ENCODE peak calls at places on chromosomes 3 and 15, in nine cellular contexts. I, U, P, X, B, L, H, O and W are unnamed samples.

GRCh38 chr15:70505411-70505919 is 257.9 kb downstream of the UACA start:
- DNase-seq in I (peak; percentile 82), U (no peak), P (no peak), X (peak; percentile 65), B (peak; percentile 75), L (no peak), H (no peak), O (no peak), W (peak; percentile 91)

GRCh38 chr3:129025108-129025507 is 24.0 kb downstream of the EFCC1 start:
- DNase-seq in I (no peak), U (no peak), P (no peak), X (no peak), B (no peak), L (peak; percentile 51), H (no peak), O (no peak), W (no peak)

GRCh38 chr15:71575474-71576045 is 234.8 kb upstream of the NR2E3 start:
- DNase-seq in I (no peak), U (no peak), P (no peak), X (no peak), B (no peak), L (no peak), H (no peak), O (no peak), W (no peak)

GRCh38 chr3:190048831-190049541 is 71.7 kb downstream of the P3H2 start:
- DNase-seq in I (peak; percentile 75), U (no peak), P (peak; percentile 23), X (no peak), B (no peak), L (no peak), H (no peak), O (peak; percentile 24), W (peak; percentile 37)

GRCh38 chr3:72082776-72083477 is 298.0 kb upstream of the PROK2 start:
- DNase-seq in I (no peak), U (no peak), P (no peak), X (no peak), B (no peak), L (no peak), H (no peak), O (no peak), W (no peak)

GRCh38 chr3:195543642-195544536 is 764 bp upstream of the PPP1R2 start:
- DNase-seq in I (no peak), U (peak; percentile 23), P (no peak), X (no peak), B (no peak), L (peak; percentile 73), H (peak; percentile 47), O (no peak), W (no peak)

GRCh38 chr3:197837282-197837681 is 46.2 kb downstream of the LRCH3 start:
- DNase-seq in I (no peak), U (no peak), P (no peak), X (no peak), B (no peak), L (no peak), H (no peak), O (no peak), W (no peak)

GRCh38 chr3:179073816-179074215 is 2.2 kb upstream of the ZMAT3 start:
- DNase-seq in I (no peak), U (no peak), P (no peak), X (no peak), B (no peak), L (no peak), H (no peak), O (no peak), W (no peak)

GRCh38 chr15:32683906-32684584 is 33.8 kb upstream of the GREM1 start:
- DNase-seq in I (peak; percentile 87), U (peak; percentile 13), P (peak; percentile 50), X (peak; percentile 43), B (no peak), L (no peak), H (no peak), O (no peak), W (peak; percentile 80)

GRCh38 chr3:153138267-153139210 is 23.5 kb upstream of the RAP2B start:
- DNase-seq in I (peak; percentile 86), U (peak; percentile 19), P (peak; percentile 71), X (peak; percentile 2), B (peak; percentile 90), L (peak; percentile 77), H (peak; percentile 57), O (no peak), W (peak; percentile 84)

GRCh38 chr3:14201881-14202684 is 23.5 kb downstream of the LSM3 start:
- DNase-seq in I (no peak), U (no peak), P (no peak), X (no peak), B (no peak), L (no peak), H (no peak), O (no peak), W (no peak)

GRCh38 chr15:69459063-69459462 is 6.4 kb downstream of the RPLP1 start:
- DNase-seq in I (no peak), U (no peak), P (no peak), X (no peak), B (no peak), L (no peak), H (no peak), O (no peak), W (no peak)

GRCh38 chr3:128346562-128346961 is 120.1 kb downstream of the DNAJB8 start:
- DNase-seq in I (no peak), U (no peak), P (no peak), X (no peak), B (no peak), L (no peak), H (no peak), O (no peak), W (no peak)

GRCh38 chr3:187999821-188000220 is 154.1 kb upstream of the LPP start:
- DNase-seq in I (no peak), U (no peak), P (no peak), X (no peak), B (no peak), L (no peak), H (no peak), O (no peak), W (no peak)

GRCh38 chr3:20185733-20186599 is at the start of gene SGO1:
- DNase-seq in I (peak; percentile 99), U (peak; percentile 99), P (peak; percentile 99), X (peak; percentile 99), B (peak; percentile 95), L (peak; percentile 100), H (peak; percentile 100), O (peak; percentile 99), W (peak; percentile 94)

GRCh38 chr3:182258538-182259177 is 534.6 kb upstream of the ATP11B start:
- DNase-seq in I (no peak), U (no peak), P (no peak), X (no peak), B (peak; percentile 31), L (no peak), H (no peak), O (no peak), W (peak; percentile 38)

GRCh38 chr15:56969265-56969895 is 50.9 kb downstream of the TCF12 start:
- DNase-seq in I (no peak), U (no peak), P (no peak), X (no peak), B (no peak), L (no peak), H (no peak), O (no peak), W (peak; percentile 12)

GRCh38 chr3:57974796-57975388 is 33.3 kb upstream of the FLNB start:
- DNase-seq in I (peak; percentile 97), U (no peak), P (no peak), X (no peak), B (peak; percentile 83), L (no peak), H (no peak), O (no peak), W (peak; percentile 76)

GRCh38 chr3:193883551-193883950 is 252.4 kb upstream of the HES1 start:
- DNase-seq in I (no peak), U (no peak), P (no peak), X (no peak), B (no peak), L (no peak), H (no peak), O (no peak), W (no peak)

DNA sequence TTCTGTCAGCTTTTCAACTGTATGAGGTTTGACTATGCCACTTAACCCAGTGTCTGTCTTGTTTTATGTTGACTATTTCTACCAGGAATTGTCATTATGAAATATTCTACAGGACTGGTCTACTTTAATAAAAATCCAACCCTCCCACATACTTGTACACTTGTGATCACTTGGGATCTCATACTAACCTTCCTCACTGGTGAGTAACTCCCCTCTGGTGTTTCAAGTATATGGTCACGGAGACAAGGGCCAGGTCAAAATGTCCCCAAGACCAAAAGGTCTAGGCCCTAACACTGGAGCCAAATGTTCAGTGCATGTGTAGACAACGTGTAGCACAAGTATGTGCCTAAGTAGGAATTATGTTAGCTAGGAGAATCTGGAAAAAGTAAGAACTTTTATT is 122.7 kb upstream of the TJP1 start:
- DNase-seq in I (no peak), U (no peak), P (no peak), X (no peak), B (no peak), L (no peak), H (no peak), O (no peak), W (no peak)
- H3K27ac ChIP-seq in I (no peak overlapping the region), U (no peak overlapping the region), P (no peak overlapping the region), X (no peak overlapping the region), B (no peak overlapping the region), L (no peak overlapping the region), H (no peak overlapping the region), O (no peak overlapping the region), W (no peak overlapping the region)

GRCh38 chr3:177551431-177551836 is 354.2 kb upstream of the TBL1XR1 start:
- DNase-seq in I (no peak), U (no peak), P (no peak), X (no peak), B (no peak), L (no peak), H (no peak), O (no peak), W (no peak)
- TF ChIP-seq CTCF in I (no peak), U (no peak), P (no peak), X (no peak), B (no peak), L (no peak), H (no peak), O (no peak), W (no peak)

GRCh38 chr15:82536409-82537350 is 3.6 kb downstream of the RPS17 start:
- DNase-seq in I (no peak), U (no peak), P (no peak), X (no peak), B (no peak), L (no peak), H (no peak), O (no peak), W (no peak)
- H3K27ac ChIP-seq in I (no peak overlapping the region), U (peak overlapping the region; percentile 1), P (no peak overlapping the region), X (no peak overlapping the region), B (peak overlapping the region; percentile 46), L (no peak overlapping the region), H (no peak overlapping the region), O (no peak overlapping the region), W (peak overlapping the region; percentile 80)

DNA sequence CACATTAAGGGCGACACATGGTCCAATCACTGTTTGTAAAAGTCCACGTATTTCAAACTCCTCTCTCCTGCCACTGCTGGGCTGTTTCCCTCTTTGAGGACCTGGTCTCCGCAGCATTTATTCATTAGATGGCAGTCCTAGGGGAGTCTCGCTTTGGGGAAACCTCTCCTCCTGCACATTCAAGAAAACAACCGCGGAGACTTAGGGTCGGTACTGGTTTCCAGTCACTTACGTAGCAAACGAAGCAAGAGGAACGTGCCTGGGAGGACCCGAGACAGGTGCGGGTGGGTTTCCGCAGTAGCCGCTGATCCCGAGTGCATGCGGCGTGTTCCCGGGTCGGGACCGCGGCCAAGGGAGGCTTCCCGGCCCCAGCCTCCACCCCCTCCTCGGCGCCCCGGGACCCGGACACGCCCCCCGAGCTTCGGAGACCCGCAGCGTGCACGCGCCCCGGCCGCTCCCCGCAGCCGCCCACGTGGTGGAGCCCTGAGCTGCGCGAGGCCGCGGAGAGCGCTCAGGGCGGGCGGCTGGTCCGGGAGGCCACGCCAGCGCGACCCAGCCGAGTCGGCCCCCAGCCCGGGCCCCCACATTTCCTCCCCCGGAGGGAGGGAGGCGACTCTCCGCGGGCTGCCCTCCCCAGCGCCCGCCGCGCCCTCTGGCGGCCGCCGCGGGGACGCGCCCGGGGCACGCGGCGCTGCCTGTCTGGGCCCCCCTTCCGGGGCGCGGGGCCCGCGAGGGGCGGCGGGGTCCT is 1.1 kb upstream of the IGF1R start:
- DNase-seq in I (peak; percentile 21), U (peak; percentile 64), P (no peak), X (peak; percentile 67), B (peak; percentile 22), L (peak; percentile 79), H (peak; percentile 86), O (peak; percentile 82), W (no peak)
- TF ChIP-seq CTCF in I (no peak), U (peak; percentile 87), P (peak; percentile 91), X (no peak), B (no peak), L (peak; percentile 32), H (peak; percentile 91), O (peak; percentile 88), W (peak; percentile 94)